ENCODE peak calls at places on chromosomes 12 and 14, in nine cellular contexts. C is tibial artery; X is retina; G is stimulated activated CD8-positive, alpha-beta memory T cell treated with anti-CD3 and anti-CD28 coated beads, Interleukin-2, amount 100 ng/mL, for 1 hour; Q is cardiac fibroblast; P is cerebellum; T is MM.1S; U is brain microvascular endothelial cell; J is effector CD4-positive, alpha-beta T cell. V is an unnamed sample.

GRCh38 chr14:57848353-57848752 is 17.5 kb downstream of the SLC35F4 start:
- DNase-seq in U (no peak), J (no peak), T (no peak), Q (peak), P (no peak), X (no peak), G (no peak), C (no peak), V (no peak)

GRCh38 chr14:101049942-101050341 is 146.4 kb upstream of the RTL1 start:
- DNase-seq in P (no peak), U (no peak), Q (no peak), J (no peak), C (no peak), X (no peak), G (no peak), T (no peak), V (no peak)

GRCh38 chr12:49873361-49873934 is 30.3 kb downstream of the FAIM2 start:
- DNase-seq in P (no peak), C (no peak), T (no peak), G (no peak), J (no peak), Q (no peak), U (no peak), X (no peak), V (no peak)

GRCh38 chr12:113333877-113334785 is 778 bp downstream of the SLC8B1 start:
- DNase-seq in P (no peak), G (no peak), C (peak), Q (no peak), X (peak), T (peak), U (no peak), J (no peak), V (no peak)

GRCh38 chr12:45644521-45644920 is 85.0 kb upstream of the ARID2 start:
- DNase-seq in Q (peak), X (no peak), C (no peak), J (no peak), T (peak), P (no peak), U (no peak), G (no peak), V (no peak)

GRCh38 chr12:122111070-122111750 is 32.7 kb downstream of the MLXIP start:
- DNase-seq in U (no peak), J (no peak), T (no peak), C (no peak), G (no peak), P (peak), Q (no peak), X (no peak), V (no peak)

GRCh38 chr14:38900887-38901286 is 202.1 kb downstream of the SEC23A start:
- DNase-seq in T (no peak), C (no peak), X (no peak), P (no peak), G (no peak), J (no peak), U (no peak), Q (no peak), V (no peak)

GRCh38 chr12:88247241-88247643 is 105.1 kb downstream of the TMTC3 start:
- DNase-seq in Q (peak), U (peak), T (no peak), X (no peak), C (no peak), G (no peak), J (no peak), P (no peak), V (no peak)

GRCh38 chr12:127280393-127281275 is 986.3 kb upstream of the TMEM132C start:
- DNase-seq in T (peak), P (peak), Q (no peak), X (peak), G (peak), U (no peak), C (no peak), J (peak), V (no peak)

GRCh38 chr12:126936181-126936851 is 1330.7 kb upstream of the TMEM132C start:
- DNase-seq in C (no peak), P (peak), G (no peak), Q (no peak), T (peak), J (no peak), X (no peak), U (no peak), V (peak)

GRCh38 chr12:6540181-6540877 is 6.0 kb downstream of the GAPDH start:
- DNase-seq in P (no peak), C (peak), U (peak), J (no peak), X (no peak), T (no peak), Q (peak), G (no peak), V (peak)

GRCh38 chr12:96308881-96309280 is 91.4 kb downstream of the CDK17 start:
- DNase-seq in T (no peak), Q (peak), X (no peak), J (no peak), G (no peak), U (no peak), C (no peak), P (no peak), V (no peak)

GRCh38 chr14:23154876-23155587 is 28.4 kb downstream of the SLC7A8 start:
- DNase-seq in G (no peak), X (peak), C (peak), T (no peak), U (peak), P (no peak), Q (peak), J (no peak), V (peak)

GRCh38 chr14:101876539-101876938 is 87.8 kb upstream of the DYNC1H1 start:
- DNase-seq in J (peak), T (peak), G (peak), C (peak), Q (peak), P (no peak), U (no peak), X (peak), V (peak)